ENCODE peak calls at places on chromosomes 4 and X, in four cellular contexts. One of them, this sample, is unnamed. For H3K4me1, the result is how much of the 10 kb centered on the place peaks cover.

GRCh38 chr4:187424636-187425035 is 570.9 kb upstream of the ZFP42 start:
- DNase-seq in endothelial cell of umbilical vein: no peak
- DNase-seq in A549: no peak
- DNase-seq in fibroblast of lung: no peak
- DNase-seq in this sample: no peak

GRCh38 chr4:8061145-8061544 is 97.5 kb downstream of the ABLIM2 start:
- DNase-seq in endothelial cell of umbilical vein: no peak
- DNase-seq in A549: no peak
- DNase-seq in fibroblast of lung: no peak
- DNase-seq in this sample: no peak

GRCh38 chrX:119004920-119005524 is 30.6 kb downstream of the LONRF3 start:
- DNase-seq in endothelial cell of umbilical vein: peak
- DNase-seq in A549: peak
- DNase-seq in fibroblast of lung: peak
- DNase-seq in this sample: no peak

GRCh38 chr4:125517831-125518230 is 203.1 kb downstream of the FAT4 start:
- DNase-seq in endothelial cell of umbilical vein: peak
- DNase-seq in A549: no peak
- DNase-seq in fibroblast of lung: no peak
- DNase-seq in this sample: no peak

GRCh38 chrX:51802917-51803688 is 59.9 kb downstream of the GSPT2 start:
- DNase-seq in endothelial cell of umbilical vein: peak
- DNase-seq in A549: peak
- DNase-seq in fibroblast of lung: peak
- DNase-seq in this sample: peak

GRCh38 chr4:187469627-187470026 is 525.9 kb upstream of the ZFP42 start:
- DNase-seq in endothelial cell of umbilical vein: no peak
- DNase-seq in A549: no peak
- DNase-seq in fibroblast of lung: no peak
- DNase-seq in this sample: no peak

GRCh38 chrX:67094061-67094460 is 449.8 kb upstream of the AR start:
- DNase-seq in endothelial cell of umbilical vein: no peak
- DNase-seq in A549: no peak
- DNase-seq in fibroblast of lung: no peak
- DNase-seq in this sample: no peak

GRCh38 chrX:50147972-50148371 is 52.8 kb downstream of the AKAP4 start:
- DNase-seq in endothelial cell of umbilical vein: no peak
- DNase-seq in A549: no peak
- DNase-seq in fibroblast of lung: no peak
- DNase-seq in this sample: no peak

GRCh38 chrX:154411322-154411980 is at the start of gene TAFAZZIN:
- DNase-seq in endothelial cell of umbilical vein: peak
- DNase-seq in A549: peak
- DNase-seq in fibroblast of lung: peak
- DNase-seq in this sample: no peak

GRCh38 chrX:48083212-48083611 is 11.8 kb upstream of the ZNF630 start:
- DNase-seq in endothelial cell of umbilical vein: peak
- DNase-seq in A549: peak
- DNase-seq in fibroblast of lung: peak
- DNase-seq in this sample: no peak

GRCh38 chr4:75542824-75543223 is 13.0 kb upstream of the ODAPH start:
- DNase-seq in endothelial cell of umbilical vein: no peak
- DNase-seq in A549: no peak
- DNase-seq in fibroblast of lung: peak
- DNase-seq in this sample: peak

GRCh38 chr4:15694431-15694830 is 8.4 kb upstream of the BST1 start:
- DNase-seq in endothelial cell of umbilical vein: no peak
- DNase-seq in A549: no peak
- DNase-seq in fibroblast of lung: no peak
- DNase-seq in this sample: no peak

GRCh38 chr4:16890651-16891050 is 7.8 kb downstream of the LDB2 start:
- DNase-seq in endothelial cell of umbilical vein: no peak
- DNase-seq in A549: no peak
- DNase-seq in fibroblast of lung: no peak
- DNase-seq in this sample: no peak

GRCh38 chrX:46407753-46408130 is 137.5 kb downstream of the ZNF674 start:
- DNase-seq in endothelial cell of umbilical vein: peak
- DNase-seq in A549: no peak
- DNase-seq in fibroblast of lung: peak
- DNase-seq in this sample: no peak

GRCh38 chr4:162163892-162164759 is at the start of gene FSTL5:
- DNase-seq in endothelial cell of umbilical vein: peak
- DNase-seq in A549: peak
- DNase-seq in fibroblast of lung: peak
- DNase-seq in this sample: no peak

GRCh38 chr4:87360338-87360935 is 30.6 kb downstream of the HSD17B11 start:
- DNase-seq in endothelial cell of umbilical vein: no peak
- DNase-seq in A549: no peak
- DNase-seq in fibroblast of lung: no peak
- DNase-seq in this sample: no peak

GRCh38 chr4:148854203-148854602 is 412.0 kb upstream of the NR3C2 start:
- DNase-seq in endothelial cell of umbilical vein: no peak
- DNase-seq in A549: no peak
- DNase-seq in fibroblast of lung: no peak
- DNase-seq in this sample: no peak

GRCh38 chrX:107541244-107541643 is 87.1 kb upstream of the PRPS1 start:
- DNase-seq in endothelial cell of umbilical vein: no peak
- DNase-seq in A549: no peak
- DNase-seq in fibroblast of lung: peak
- DNase-seq in this sample: no peak

GRCh38 chr4:13097971-13098370 is 386.2 kb downstream of the RAB28 start:
- DNase-seq in endothelial cell of umbilical vein: no peak
- DNase-seq in A549: no peak
- DNase-seq in fibroblast of lung: no peak
- DNase-seq in this sample: no peak

GRCh38 chr4:58760100-58760499 is 1649.9 kb upstream of the IGFBP7 start:
- DNase-seq in endothelial cell of umbilical vein: no peak
- DNase-seq in A549: no peak
- DNase-seq in fibroblast of lung: no peak
- DNase-seq in this sample: no peak

GRCh38 chr4:88938138-88938537 is 118.8 kb downstream of the FAM13A start:
- DNase-seq in endothelial cell of umbilical vein: peak
- DNase-seq in A549: no peak
- DNase-seq in fibroblast of lung: peak
- DNase-seq in this sample: peak
- H3K4me2 ChIP-seq in endothelial cell of umbilical vein: no peak
- H3K4me2 ChIP-seq in A549: peak
- H3K4me2 ChIP-seq in fibroblast of lung: no peak
- H3K4me2 ChIP-seq in this sample: no peak

GRCh38 chrX:133376422-133376821 is 38.9 kb downstream of the GPC4 start:
- DNase-seq in endothelial cell of umbilical vein: no peak
- DNase-seq in A549: no peak
- DNase-seq in fibroblast of lung: no peak
- DNase-seq in this sample: no peak

GRCh38 chrX:133374874-133375387 is 40.4 kb downstream of the GPC4 start:
- DNase-seq in endothelial cell of umbilical vein: no peak
- DNase-seq in A549: no peak
- DNase-seq in fibroblast of lung: no peak
- DNase-seq in this sample: no peak

GRCh38 chrX:133373366-133374079 is 41.8 kb downstream of the GPC4 start:
- DNase-seq in endothelial cell of umbilical vein: no peak
- DNase-seq in A549: no peak
- DNase-seq in fibroblast of lung: no peak
- DNase-seq in this sample: no peak

GRCh38 chrX:133370719-133371275 is 44.5 kb downstream of the GPC4 start:
- DNase-seq in endothelial cell of umbilical vein: no peak
- DNase-seq in A549: no peak
- DNase-seq in fibroblast of lung: no peak
- DNase-seq in this sample: no peak

DNA sequence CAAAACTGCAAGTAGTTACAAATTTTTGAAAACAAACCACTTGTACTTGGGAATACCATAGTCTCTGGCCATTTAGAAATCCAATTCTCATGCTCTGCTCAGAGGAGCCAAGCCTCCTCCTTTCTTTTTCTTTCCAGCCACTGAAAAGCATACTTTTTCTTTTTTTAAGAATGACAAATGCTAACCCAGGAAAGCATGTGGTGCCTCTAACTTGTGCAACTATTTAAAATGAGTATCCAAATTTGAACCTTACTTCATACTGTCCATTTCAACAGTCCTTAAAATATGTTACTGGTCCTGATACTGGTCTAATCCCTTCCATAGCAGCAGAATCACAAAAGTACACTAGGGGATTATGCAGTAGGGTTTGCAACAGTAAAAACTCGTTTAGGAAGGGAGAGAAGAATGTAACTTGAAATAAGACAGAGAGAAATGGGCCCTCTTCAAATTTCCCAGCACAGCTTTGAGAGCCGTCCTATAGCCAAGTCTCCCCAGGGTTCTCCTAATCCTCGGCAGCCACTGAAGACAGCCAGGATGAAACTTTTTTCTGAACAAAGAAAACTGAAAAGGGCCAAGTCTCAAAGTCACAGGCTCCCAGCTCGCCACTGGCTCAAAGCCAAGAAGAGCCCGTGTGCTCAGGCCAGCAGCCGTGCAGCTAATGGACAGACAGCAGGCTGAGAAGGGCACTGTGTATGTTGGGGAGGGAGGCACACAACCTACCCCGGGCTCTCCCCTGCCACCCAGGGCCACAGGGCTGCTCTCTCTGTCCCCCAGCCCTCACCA is 39.5 kb downstream of the GPC4 start:
- DNase-seq in endothelial cell of umbilical vein: no peak
- DNase-seq in A549: no peak
- DNase-seq in fibroblast of lung: no peak
- DNase-seq in this sample: no peak
- H3K4me1 ChIP-seq in endothelial cell of umbilical vein: under half
- H3K4me1 ChIP-seq in A549: under half
- H3K4me1 ChIP-seq in fibroblast of lung: under half
- H3K4me1 ChIP-seq in this sample: under half

DNA sequence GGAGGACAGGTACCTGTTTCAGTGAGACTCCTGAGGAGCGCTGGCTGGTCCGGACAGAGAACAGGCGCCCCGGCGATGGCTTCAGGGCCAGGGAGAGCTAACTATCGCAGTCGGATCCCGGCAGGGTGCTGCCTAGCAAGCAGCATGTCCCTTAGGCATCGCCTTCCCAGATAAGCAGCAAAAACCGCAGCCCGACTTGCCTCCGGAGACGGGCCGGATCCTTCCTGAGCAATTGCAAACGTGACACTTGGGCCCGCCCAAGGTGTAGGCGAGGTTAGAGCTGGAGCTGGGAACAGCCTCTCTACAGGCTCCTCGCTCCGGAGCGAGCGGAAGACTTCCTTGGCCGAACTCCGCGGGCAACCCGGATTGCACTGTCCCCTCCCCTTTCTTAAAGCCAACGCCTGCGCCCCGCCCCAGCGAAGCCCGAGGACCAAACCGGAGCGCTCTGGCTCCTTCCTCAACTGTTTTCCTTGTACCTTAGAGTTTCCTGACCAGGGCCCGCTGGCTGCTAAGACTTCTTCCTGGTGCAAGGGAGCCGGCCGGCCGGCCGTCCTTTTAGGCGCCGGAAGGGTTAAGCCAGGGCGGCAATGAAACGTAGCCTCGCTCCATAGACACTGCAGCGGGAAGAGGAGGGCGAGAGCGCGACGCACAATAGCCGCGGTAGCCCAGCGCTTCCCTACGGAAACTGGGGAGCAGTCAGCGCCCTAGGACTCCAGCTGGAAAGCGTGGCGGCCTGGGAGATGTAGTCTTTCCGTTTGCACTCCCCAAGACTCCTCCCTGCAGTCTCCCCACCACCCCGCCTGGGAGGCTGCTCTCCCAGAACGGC is at the start of gene OPHN1:
- DNase-seq in endothelial cell of umbilical vein: peak
- DNase-seq in A549: peak
- DNase-seq in fibroblast of lung: peak
- DNase-seq in this sample: no peak
- H3K4me2 ChIP-seq in endothelial cell of umbilical vein: peak
- H3K4me2 ChIP-seq in A549: peak
- H3K4me2 ChIP-seq in fibroblast of lung: peak
- H3K4me2 ChIP-seq in this sample: peak

GRCh38 chr4:37674446-37674845 is 11.7 kb downstream of the RELL1 start:
- DNase-seq in endothelial cell of umbilical vein: peak
- DNase-seq in A549: no peak
- DNase-seq in fibroblast of lung: no peak
- DNase-seq in this sample: no peak
- H3K4me1 ChIP-seq in endothelial cell of umbilical vein: under half
- H3K4me1 ChIP-seq in A549: under half
- H3K4me1 ChIP-seq in fibroblast of lung: under half
- H3K4me1 ChIP-seq in this sample: under half

GRCh38 chrX:139211568-139212182 is 318.9 kb upstream of the F9 start:
- DNase-seq in endothelial cell of umbilical vein: no peak
- DNase-seq in A549: no peak
- DNase-seq in fibroblast of lung: no peak
- DNase-seq in this sample: no peak
- H3K4me2 ChIP-seq in endothelial cell of umbilical vein: no peak
- H3K4me2 ChIP-seq in A549: no peak
- H3K4me2 ChIP-seq in fibroblast of lung: no peak
- H3K4me2 ChIP-seq in this sample: no peak

This sample was measured in keratinocyte.